ENCODE peak calls at places on chromosomes 1 and 21, in eight cellular contexts. D is left lung, P is K562, J is mesendoderm, B is esophagus squamous epithelium, V is ovary, S is uterus, X is small intestine. C is an unnamed sample.

GRCh38 chr1:5743435-5744095 is 248.7 kb downstream of the NPHP4 start:
- DNase-seq in D (peak; percentile 49), S (no peak), V (no peak), J (no peak), B (no peak), P (no peak), X (no peak), C (no peak)

GRCh38 chr21:45366931-45367401 is 38.0 kb upstream of the COL18A1 start:
- DNase-seq in S (peak; percentile 91), D (peak; percentile 81), B (no peak), P (peak; percentile 77), X (no peak), J (peak; percentile 57), V (peak; percentile 90), C (peak; percentile 70)

GRCh38 chr1:182629674-182630073 is 25.5 kb upstream of the RGS16 start:
- DNase-seq in B (no peak), X (no peak), P (no peak), V (no peak), S (no peak), J (no peak), D (no peak), C (no peak)

GRCh38 chr21:34595457-34595856 is 19.5 kb downstream of the RCAN1 start:
- DNase-seq in S (no peak), J (no peak), B (no peak), P (no peak), D (no peak), V (no peak), X (peak; percentile 65), C (no peak)

GRCh38 chr1:218171302-218171893 is 113.7 kb upstream of the RRP15 start:
- DNase-seq in D (no peak), P (no peak), J (peak; percentile 26), B (no peak), X (peak; percentile 48), V (no peak), S (no peak), C (no peak)

GRCh38 chr1:233094691-233095090 is 144.3 kb downstream of the NTPCR start:
- DNase-seq in S (no peak), D (no peak), J (no peak), P (no peak), V (no peak), X (no peak), B (no peak), C (no peak)

GRCh38 chr1:172545349-172546004 is 12.5 kb downstream of the SUCO start:
- DNase-seq in P (no peak), J (no peak), B (no peak), X (no peak), D (no peak), S (no peak), V (no peak), C (no peak)

GRCh38 chr1:184025242-184025675 is 12.3 kb downstream of the COLGALT2 start:
- DNase-seq in B (no peak), S (peak; percentile 34), D (no peak), J (peak; percentile 20), P (no peak), V (no peak), X (no peak), C (peak; percentile 33)

GRCh38 chr1:239386453-239387303 is at the start of gene CHRM3:
- DNase-seq in S (peak; percentile 29), J (peak; percentile 85), B (no peak), D (peak; percentile 86), V (peak; percentile 85), X (peak; percentile 90), P (no peak), C (no peak)

GRCh38 chr1:23867542-23867952 is 543 bp downstream of the FUCA1 start:
- DNase-seq in S (no peak), P (peak; percentile 64), J (no peak), X (peak; percentile 42), B (no peak), V (peak; percentile 36), D (no peak), C (no peak)

GRCh38 chr21:45763074-45763473 is 119.5 kb downstream of the PCBP3 start:
- DNase-seq in V (no peak), X (no peak), S (no peak), D (no peak), B (no peak), P (no peak), J (no peak), C (no peak)

GRCh38 chr1:225908773-225909172 is 15.3 kb downstream of the PYCR2 start:
- DNase-seq in P (no peak), S (no peak), B (no peak), D (no peak), J (peak; percentile 78), X (no peak), V (no peak), C (no peak)

GRCh38 chr1:43867946-43868740 is 65.5 kb upstream of the ARTN start:
- DNase-seq in V (no peak), X (peak; percentile 6), P (no peak), B (no peak), S (no peak), D (no peak), J (no peak), C (no peak)

GRCh38 chr1:1411626-1412025 is 4.5 kb upstream of the MRPL20 start:
- DNase-seq in S (no peak), D (peak; percentile 44), X (no peak), B (no peak), V (no peak), J (no peak), P (peak; percentile 13), C (no peak)

GRCh38 chr1:1988061-1988945 is 15.3 kb downstream of the CFAP74 start:
- DNase-seq in J (no peak), X (no peak), B (no peak), P (no peak), V (no peak), D (peak; percentile 57), S (no peak), C (no peak)

GRCh38 chr1:229068266-229069043 is 202.5 kb upstream of the RAB4A start:
- DNase-seq in P (no peak), B (no peak), J (no peak), X (no peak), V (no peak), S (no peak), D (no peak), C (peak; percentile 41)

GRCh38 chr1:29253180-29253579 is 16.9 kb downstream of the PTPRU start:
- DNase-seq in B (no peak), D (no peak), J (peak; percentile 57), X (no peak), V (no peak), S (no peak), P (no peak), C (no peak)

GRCh38 chr21:44521301-44521927 is 18.6 kb downstream of the KRTAP10-1 start:
- DNase-seq in B (no peak), D (peak; percentile 61), S (no peak), P (no peak), X (no peak), V (no peak), J (no peak), C (peak; percentile 4)

GRCh38 chr1:187264995-187265602 is 436.4 kb downstream of the PLA2G4A start:
- DNase-seq in P (no peak), V (peak; percentile 23), J (peak; percentile 75), X (peak; percentile 37), B (no peak), D (no peak), S (no peak), C (no peak)

GRCh38 chr1:119712342-119713038 is 756 bp downstream of the PHGDH start:
- DNase-seq in V (peak; percentile 83), B (no peak), J (peak; percentile 98), X (peak; percentile 19), S (peak; percentile 86), D (peak; percentile 82), P (peak; percentile 67), C (peak; percentile 75)

GRCh38 chr1:239536165-239536849 is 149.9 kb downstream of the CHRM3 start:
- DNase-seq in J (no peak), B (no peak), P (no peak), X (no peak), D (no peak), S (no peak), V (no peak), C (no peak)

GRCh38 chr1:205204552-205204951 is 7.0 kb downstream of the DSTYK start:
- DNase-seq in S (no peak), V (no peak), P (no peak), X (no peak), D (no peak), J (no peak), B (no peak), C (no peak)

GRCh38 chr1:24898152-24898908 is 31.7 kb downstream of the RUNX3 start:
- DNase-seq in J (peak; percentile 55), P (peak; percentile 80), X (no peak), D (peak; percentile 87), V (no peak), S (no peak), B (no peak), C (peak; percentile 40)

GRCh38 chr1:32272557-32273388 is 19.1 kb upstream of the HDAC1 start:
- DNase-seq in P (no peak), V (no peak), D (no peak), X (no peak), J (no peak), S (no peak), B (no peak), C (no peak)

GRCh38 chr1:32275424-32275823 is 16.5 kb upstream of the HDAC1 start:
- DNase-seq in J (peak; percentile 27), B (no peak), V (no peak), P (no peak), S (no peak), D (peak; percentile 76), X (peak; percentile 33), C (no peak)

GRCh38 chr1:32276328-32276727 is 15.6 kb upstream of the HDAC1 start:
- DNase-seq in D (no peak), X (no peak), J (no peak), P (no peak), V (no peak), B (no peak), S (no peak), C (no peak)

GRCh38 chr1:32273389-32274208 is 18.3 kb upstream of the HDAC1 start:
- DNase-seq in J (peak; percentile 92), D (no peak), B (no peak), X (peak; percentile 34), P (no peak), S (no peak), V (no peak), C (no peak)

GRCh38 chr1:32274646-32275340 is 17.1 kb upstream of the HDAC1 start:
- DNase-seq in V (no peak), J (peak; percentile 21), P (no peak), D (no peak), B (no peak), S (no peak), X (no peak), C (no peak)
- H3K27ac ChIP-seq in V (no peak overlapping the region), J (no peak overlapping the region), P (no peak overlapping the region), D (no peak overlapping the region), B (no peak overlapping the region), S (no peak overlapping the region), X (no peak overlapping the region), C (no peak overlapping the region)

GRCh38 chr1:154471304-154471703 is 30.7 kb upstream of the TDRD10 start:
- DNase-seq in D (no peak), P (no peak), J (no peak), X (peak; percentile 71), V (no peak), B (no peak), S (no peak), C (no peak)
- H3K27ac ChIP-seq in D (no peak overlapping the region), P (no peak overlapping the region), J (no peak overlapping the region), X (no peak overlapping the region), V (no peak overlapping the region), B (no peak overlapping the region), S (no peak overlapping the region), C (no peak overlapping the region)

GRCh38 chr1:146034976-146035469 is 13.5 kb upstream of the HJV start:
- DNase-seq in B (no peak), J (peak; percentile 71), V (no peak), S (no peak), D (no peak), X (peak; percentile 28), P (no peak), C (no peak)
- H3K27ac ChIP-seq in B (no peak overlapping the region), J (no peak overlapping the region), V (no peak overlapping the region), S (peak overlapping the region; percentile 98), D (peak overlapping the region; percentile 42), X (no peak overlapping the region), P (peak overlapping the region; percentile 25), C (peak overlapping the region; percentile 91)

GRCh38 chr21:17784604-17785402 is 34.4 kb downstream of the C21orf91 start:
- DNase-seq in S (no peak), J (no peak), X (no peak), B (no peak), P (no peak), D (no peak), V (no peak), C (no peak)
- H3K27ac ChIP-seq in S (no peak overlapping the region), J (no peak overlapping the region), X (peak overlapping the region; percentile 78), B (no peak overlapping the region), P (no peak overlapping the region), D (no peak overlapping the region), V (no peak overlapping the region), C (no peak overlapping the region)

C was measured in heart right ventricle.